ENCODE peak calls at places on chromosomes 3 and 15, in six cellular contexts. M, S, V, F, E and R are unnamed samples.

GRCh38 chr15:44719293-44719999 is 8.1 kb downstream of the B2M start:
- ATAC-seq in M (peak), S (peak), V (no peak), F (peak), E (peak), R (peak)

GRCh38 chr15:84961114-84961452 is 20.6 kb upstream of the PDE8A start:
- ATAC-seq in M (no peak), S (no peak), V (no peak), F (no peak), E (no peak), R (no peak)

GRCh38 chr3:46372492-46373359 is 2.0 kb downstream of the CCR5 start:
- ATAC-seq in M (no peak), S (no peak), V (peak), F (no peak), E (peak), R (no peak)

GRCh38 chr3:124811441-124811840 is 75.7 kb downstream of the ITGB5 start:
- ATAC-seq in M (no peak), S (no peak), V (no peak), F (no peak), E (no peak), R (no peak)

GRCh38 chr3:126102530-126102951 is 18.6 kb upstream of the SLC41A3 start:
- ATAC-seq in M (no peak), S (no peak), V (no peak), F (no peak), E (peak), R (no peak)

GRCh38 chr3:137970914-137971831 is 38.8 kb upstream of the CLDN18 start:
- ATAC-seq in M (peak), S (peak), V (peak), F (peak), E (peak), R (no peak)

GRCh38 chr3:18870074-18870640 is 278.2 kb upstream of the KCNH8 start:
- ATAC-seq in M (peak), S (no peak), V (no peak), F (no peak), E (no peak), R (peak)

GRCh38 chr3:149732234-149732633 is 20.1 kb downstream of the COMMD2 start:
- ATAC-seq in M (no peak), S (no peak), V (no peak), F (no peak), E (no peak), R (no peak)

GRCh38 chr15:41487376-41487775 is 6.3 kb upstream of the ITPKA start:
- ATAC-seq in M (no peak), S (no peak), V (no peak), F (no peak), E (peak), R (no peak)

GRCh38 chr15:60766391-60767128 is 287.6 kb upstream of the ICE2 start:
- ATAC-seq in M (no peak), S (no peak), V (no peak), F (no peak), E (no peak), R (no peak)

GRCh38 chr15:65927545-65927944 is 58.3 kb downstream of the RAB11A start:
- ATAC-seq in M (no peak), S (no peak), V (no peak), F (no peak), E (no peak), R (no peak)

GRCh38 chr3:58591496-58592133 is 14.4 kb upstream of the FAM107A start:
- ATAC-seq in M (no peak), S (no peak), V (no peak), F (no peak), E (no peak), R (no peak)

GRCh38 chr15:68001811-68002210 is 52.3 kb upstream of the PIAS1 start:
- ATAC-seq in M (no peak), S (no peak), V (no peak), F (no peak), E (no peak), R (no peak)

GRCh38 chr3:188243124-188243795 is 89.3 kb downstream of the LPP start:
- ATAC-seq in M (no peak), S (no peak), V (no peak), F (no peak), E (no peak), R (no peak)

GRCh38 chr3:149180057-149180573 is 41.5 kb downstream of the CP start:
- ATAC-seq in M (no peak), S (peak), V (peak), F (peak), E (peak), R (no peak)

GRCh38 chr15:70783041-70783440 is 19.7 kb upstream of the UACA start:
- ATAC-seq in M (no peak), S (no peak), V (no peak), F (no peak), E (peak), R (no peak)

GRCh38 chr15:78052545-78052944 is 25.0 kb downstream of the TBC1D2B start:
- ATAC-seq in M (no peak), S (no peak), V (no peak), F (no peak), E (no peak), R (peak)

GRCh38 chr15:92306662-92307061 is 87.0 kb upstream of the ST8SIA2 start:
- ATAC-seq in M (no peak), S (no peak), V (no peak), F (no peak), E (no peak), R (no peak)

GRCh38 chr3:23748398-23749110 is 57.2 kb upstream of the UBE2E1 start:
- ATAC-seq in M (no peak), S (peak), V (peak), F (no peak), E (no peak), R (peak)

GRCh38 chr15:90213123-90213817 is 12.1 kb downstream of the SEMA4B start:
- ATAC-seq in M (no peak), S (peak), V (peak), F (peak), E (peak), R (no peak)